ENCODE peak calls at places on chromosome 3, in seven cellular contexts. One of them, this sample, is unnamed.

GRCh38 chr3:97969541-97969940 is 2.7 kb downstream of the RIOX2 start:
- DNase-seq in omental fat pad: no peak
- DNase-seq in heart left ventricle: no peak
- DNase-seq in tibial artery: no peak
- DNase-seq in BE2C: no peak
- DNase-seq in spleen: no peak
- DNase-seq in RWPE1: no peak
- DNase-seq in this sample: no peak

GRCh38 chr3:129625071-129625874 is 18.8 kb upstream of the PLXND1 start:
- DNase-seq in omental fat pad: no peak
- DNase-seq in heart left ventricle: peak; percentile 61
- DNase-seq in tibial artery: no peak
- DNase-seq in BE2C: peak; percentile 54
- DNase-seq in spleen: peak; percentile 74
- DNase-seq in RWPE1: no peak
- DNase-seq in this sample: no peak

GRCh38 chr3:82824491-82824890 is 1063.0 kb upstream of the GBE1 start:
- DNase-seq in omental fat pad: no peak
- DNase-seq in heart left ventricle: no peak
- DNase-seq in tibial artery: no peak
- DNase-seq in BE2C: no peak
- DNase-seq in spleen: no peak
- DNase-seq in RWPE1: no peak
- DNase-seq in this sample: peak; percentile 65

GRCh38 chr3:127671523-127672428 is 976 bp upstream of the ABTB1 start:
- DNase-seq in omental fat pad: peak; percentile 21
- DNase-seq in heart left ventricle: no peak
- DNase-seq in tibial artery: peak; percentile 22
- DNase-seq in BE2C: no peak
- DNase-seq in spleen: peak; percentile 93
- DNase-seq in RWPE1: no peak
- DNase-seq in this sample: peak; percentile 7

GRCh38 chr3:134910026-134910425 is 115.0 kb downstream of the EPHB1 start:
- DNase-seq in omental fat pad: no peak
- DNase-seq in heart left ventricle: no peak
- DNase-seq in tibial artery: no peak
- DNase-seq in BE2C: no peak
- DNase-seq in spleen: peak; percentile 13
- DNase-seq in RWPE1: no peak
- DNase-seq in this sample: no peak

GRCh38 chr3:125149462-125149861 is 63.1 kb downstream of the SLC12A8 start:
- DNase-seq in omental fat pad: no peak
- DNase-seq in heart left ventricle: no peak
- DNase-seq in tibial artery: no peak
- DNase-seq in BE2C: no peak
- DNase-seq in spleen: no peak
- DNase-seq in RWPE1: no peak
- DNase-seq in this sample: no peak

GRCh38 chr3:9149566-9149965 is 99.9 kb downstream of the SRGAP3 start:
- DNase-seq in omental fat pad: no peak
- DNase-seq in heart left ventricle: no peak
- DNase-seq in tibial artery: no peak
- DNase-seq in BE2C: no peak
- DNase-seq in spleen: no peak
- DNase-seq in RWPE1: no peak
- DNase-seq in this sample: no peak

GRCh38 chr3:177894021-177894690 is 642.1 kb upstream of the KCNMB2 start:
- DNase-seq in omental fat pad: no peak
- DNase-seq in heart left ventricle: no peak
- DNase-seq in tibial artery: no peak
- DNase-seq in BE2C: no peak
- DNase-seq in spleen: no peak
- DNase-seq in RWPE1: no peak
- DNase-seq in this sample: no peak

GRCh38 chr3:14876942-14877341 is 58.2 kb downstream of the FGD5 start:
- DNase-seq in omental fat pad: no peak
- DNase-seq in heart left ventricle: peak; percentile 73
- DNase-seq in tibial artery: peak; percentile 80
- DNase-seq in BE2C: peak; percentile 46
- DNase-seq in spleen: peak; percentile 84
- DNase-seq in RWPE1: peak; percentile 5
- DNase-seq in this sample: peak; percentile 29

GRCh38 chr3:32510075-32510724 is 7.5 kb upstream of the CMTM6 start:
- DNase-seq in omental fat pad: peak; percentile 29
- DNase-seq in heart left ventricle: no peak
- DNase-seq in tibial artery: peak; percentile 68
- DNase-seq in BE2C: peak; percentile 54
- DNase-seq in spleen: no peak
- DNase-seq in RWPE1: peak; percentile 57
- DNase-seq in this sample: peak; percentile 78

GRCh38 chr3:186929186-186929585 is 1.1 kb upstream of the ST6GAL1 start:
- DNase-seq in omental fat pad: no peak
- DNase-seq in heart left ventricle: no peak
- DNase-seq in tibial artery: no peak
- DNase-seq in BE2C: no peak
- DNase-seq in spleen: no peak
- DNase-seq in RWPE1: no peak
- DNase-seq in this sample: no peak

GRCh38 chr3:126130981-126131750 is 47.2 kb upstream of the SLC41A3 start:
- DNase-seq in omental fat pad: peak; percentile 12
- DNase-seq in heart left ventricle: peak; percentile 39
- DNase-seq in tibial artery: peak; percentile 15
- DNase-seq in BE2C: no peak
- DNase-seq in spleen: peak; percentile 68
- DNase-seq in RWPE1: no peak
- DNase-seq in this sample: no peak

GRCh38 chr3:66567066-66567465 is 66.2 kb upstream of the LRIG1 start:
- DNase-seq in omental fat pad: no peak
- DNase-seq in heart left ventricle: no peak
- DNase-seq in tibial artery: no peak
- DNase-seq in BE2C: no peak
- DNase-seq in spleen: no peak
- DNase-seq in RWPE1: no peak
- DNase-seq in this sample: peak; percentile 31

GRCh38 chr3:170491901-170492300 is 73.2 kb downstream of the CLDN11 start:
- DNase-seq in omental fat pad: no peak
- DNase-seq in heart left ventricle: no peak
- DNase-seq in tibial artery: no peak
- DNase-seq in BE2C: no peak
- DNase-seq in spleen: no peak
- DNase-seq in RWPE1: no peak
- DNase-seq in this sample: no peak
- TF ChIP-seq CTCF in omental fat pad: no peak
- TF ChIP-seq CTCF in heart left ventricle: no peak
- TF ChIP-seq CTCF in tibial artery: no peak
- TF ChIP-seq CTCF in BE2C: no peak
- TF ChIP-seq CTCF in spleen: no peak
- TF ChIP-seq CTCF in RWPE1: no peak
- TF ChIP-seq CTCF in this sample: no peak

DNA sequence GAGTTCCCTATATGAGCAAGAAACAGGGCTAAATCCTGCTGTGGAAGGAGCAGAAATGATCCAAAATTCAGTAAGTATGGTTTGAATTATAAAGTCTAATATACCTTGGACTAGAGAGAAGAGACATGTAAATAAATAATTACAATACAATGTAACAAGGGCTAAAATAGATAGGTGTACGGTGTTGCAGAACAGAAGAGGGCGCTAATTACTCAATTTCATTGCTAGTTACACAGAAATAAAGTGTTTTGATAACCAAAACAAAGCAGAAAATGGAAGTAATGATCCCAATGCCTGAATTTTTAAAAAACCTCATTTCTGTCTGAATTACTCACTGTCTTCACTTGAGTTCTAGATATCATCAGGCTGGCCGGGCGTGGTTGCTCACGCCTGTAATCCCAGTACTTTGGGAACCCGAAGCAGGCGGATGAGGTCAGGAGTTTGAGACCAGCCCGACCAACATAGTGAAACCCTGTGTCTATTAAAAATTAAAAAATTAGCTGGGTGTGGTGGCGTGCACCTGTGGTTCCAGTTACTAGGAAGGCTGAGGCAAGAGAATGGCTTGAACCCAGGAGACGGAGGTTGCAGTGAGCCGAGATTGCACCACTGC is 8.3 kb upstream of the PLCH1 start:
- DNase-seq in omental fat pad: no peak
- DNase-seq in heart left ventricle: no peak
- DNase-seq in tibial artery: no peak
- DNase-seq in BE2C: no peak
- DNase-seq in spleen: no peak
- DNase-seq in RWPE1: peak; percentile 23
- DNase-seq in this sample: peak; percentile 25
- TF ChIP-seq CTCF in omental fat pad: no peak
- TF ChIP-seq CTCF in heart left ventricle: peak; percentile 10
- TF ChIP-seq CTCF in tibial artery: no peak
- TF ChIP-seq CTCF in BE2C: peak; percentile 54
- TF ChIP-seq CTCF in spleen: peak; percentile 12
- TF ChIP-seq CTCF in RWPE1: peak; percentile 45
- TF ChIP-seq CTCF in this sample: peak; percentile 42

GRCh38 chr3:39149498-39150169 is 3.8 kb downstream of the CSRNP1 start:
- DNase-seq in omental fat pad: no peak
- DNase-seq in heart left ventricle: no peak
- DNase-seq in tibial artery: no peak
- DNase-seq in BE2C: no peak
- DNase-seq in spleen: no peak
- DNase-seq in RWPE1: no peak
- DNase-seq in this sample: no peak

GRCh38 chr3:39147374-39147709 is 6.0 kb downstream of the CSRNP1 start:
- DNase-seq in omental fat pad: no peak
- DNase-seq in heart left ventricle: no peak
- DNase-seq in tibial artery: no peak
- DNase-seq in BE2C: no peak
- DNase-seq in spleen: no peak
- DNase-seq in RWPE1: no peak
- DNase-seq in this sample: no peak

GRCh38 chr3:39149059-39149455 is 4.3 kb downstream of the CSRNP1 start:
- DNase-seq in omental fat pad: no peak
- DNase-seq in heart left ventricle: no peak
- DNase-seq in tibial artery: no peak
- DNase-seq in BE2C: no peak
- DNase-seq in spleen: no peak
- DNase-seq in RWPE1: no peak
- DNase-seq in this sample: no peak

GRCh38 chr3:39147711-39148115 is 5.7 kb downstream of the CSRNP1 start:
- DNase-seq in omental fat pad: no peak
- DNase-seq in heart left ventricle: no peak
- DNase-seq in tibial artery: no peak
- DNase-seq in BE2C: no peak
- DNase-seq in spleen: peak; percentile 90
- DNase-seq in RWPE1: no peak
- DNase-seq in this sample: peak; percentile 48

DNA sequence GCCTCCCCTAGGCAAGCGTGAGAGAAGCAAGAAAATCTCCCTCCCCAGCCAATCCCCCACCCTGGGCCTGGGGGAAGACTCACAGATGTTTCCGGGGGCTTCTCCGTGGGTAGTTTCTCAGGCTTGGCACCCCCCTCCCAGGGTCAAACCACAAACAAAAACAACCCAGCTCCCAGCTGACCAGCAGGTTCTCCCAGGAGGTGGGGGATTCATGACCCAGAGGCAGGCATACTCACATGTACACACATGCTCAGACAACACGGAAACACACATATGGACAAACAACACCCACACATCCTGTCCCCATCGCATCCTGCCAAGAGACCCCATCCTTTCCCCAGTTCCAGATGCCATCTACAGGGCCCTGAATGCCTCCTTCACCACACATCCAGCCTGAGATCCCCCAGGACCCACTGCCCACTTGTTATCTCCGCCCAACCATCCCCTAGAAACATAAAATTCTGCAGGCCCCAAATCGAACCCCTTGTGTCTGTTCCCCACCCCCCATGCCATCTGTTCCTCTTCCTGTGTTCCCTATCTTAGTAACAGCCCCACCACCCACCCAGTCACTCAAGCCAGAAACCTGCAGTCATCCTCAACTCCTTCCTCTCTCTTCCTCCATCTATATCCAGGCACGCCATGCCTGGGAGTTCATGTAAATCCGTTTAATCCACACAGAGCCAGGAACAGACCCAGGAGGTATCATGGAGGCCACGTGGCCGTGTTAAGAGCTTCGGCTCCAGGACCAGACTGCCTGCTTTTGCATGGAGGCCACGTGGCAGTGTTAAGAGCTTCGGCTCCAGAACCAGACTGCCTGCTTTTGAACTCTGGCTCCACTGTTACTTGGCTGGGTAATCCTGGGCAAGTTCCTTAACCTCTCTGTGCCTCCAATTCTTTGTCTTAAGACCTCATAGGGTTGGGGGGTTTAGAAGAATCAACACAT is 5.0 kb downstream of the CSRNP1 start:
- DNase-seq in omental fat pad: no peak
- DNase-seq in heart left ventricle: no peak
- DNase-seq in tibial artery: no peak
- DNase-seq in BE2C: peak; percentile 43
- DNase-seq in spleen: no peak
- DNase-seq in RWPE1: no peak
- DNase-seq in this sample: peak; percentile 23
- TF ChIP-seq CTCF in omental fat pad: no peak
- TF ChIP-seq CTCF in heart left ventricle: no peak
- TF ChIP-seq CTCF in tibial artery: no peak
- TF ChIP-seq CTCF in BE2C: no peak
- TF ChIP-seq CTCF in spleen: no peak
- TF ChIP-seq CTCF in RWPE1: no peak
- TF ChIP-seq CTCF in this sample: no peak

DNA sequence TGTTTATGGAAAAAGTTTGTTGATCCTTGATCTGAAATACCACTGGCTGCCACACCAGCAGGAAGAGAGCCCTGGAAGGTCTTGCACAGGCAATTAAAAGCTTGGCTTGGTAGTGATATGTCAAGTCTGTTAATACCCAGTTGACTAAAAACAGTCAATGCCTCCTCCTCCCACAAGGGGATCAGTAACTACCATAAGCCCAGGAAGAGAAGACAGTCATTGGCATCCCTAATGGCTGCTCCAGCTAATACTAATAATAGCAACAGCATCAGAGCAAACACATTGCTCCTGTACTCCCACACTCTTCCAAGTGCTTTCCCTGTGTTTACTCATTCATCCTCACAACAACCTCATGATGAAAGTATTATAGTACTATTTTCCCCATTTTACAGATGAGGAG is 528.6 kb downstream of the TAFA4 start:
- DNase-seq in omental fat pad: no peak
- DNase-seq in heart left ventricle: no peak
- DNase-seq in tibial artery: no peak
- DNase-seq in BE2C: no peak
- DNase-seq in spleen: no peak
- DNase-seq in RWPE1: no peak
- DNase-seq in this sample: no peak
- TF ChIP-seq CTCF in omental fat pad: no peak
- TF ChIP-seq CTCF in heart left ventricle: no peak
- TF ChIP-seq CTCF in tibial artery: no peak
- TF ChIP-seq CTCF in BE2C: no peak
- TF ChIP-seq CTCF in spleen: no peak
- TF ChIP-seq CTCF in RWPE1: no peak
- TF ChIP-seq CTCF in this sample: no peak

This sample was measured in fibroblast of lung.